ENCODE peak calls at places on chromosome 4, in eight cellular contexts. B is activated T-helper 1 cell treated with Interleukin-2 at 50 U/mL for 16 hours, L is SW 1271, I is lower leg skin, F is foreskin fibroblast, U is lung microvascular endothelial cell, Z is iris pigment epithelial cell, A is heart right ventricle. X is an unnamed sample.

GRCh38 chr4:99383833-99384392 is 31.4 kb upstream of the ADH1C start:
- DNase-seq in A (no peak), U (no peak), L (no peak), F (peak), B (no peak), I (peak), Z (peak), X (no peak)

GRCh38 chr4:128386761-128387599 is 99.4 kb upstream of the PGRMC2 start:
- DNase-seq in Z (peak), L (no peak), A (peak), F (peak), U (peak), I (peak), B (no peak), X (no peak)

GRCh38 chr4:69490271-69490670 is 5.4 kb downstream of the UGT2B4 start:
- DNase-seq in F (no peak), B (no peak), A (no peak), U (no peak), I (no peak), Z (no peak), L (no peak), X (no peak)

GRCh38 chr4:74944354-74944793 is 11.5 kb downstream of the PARM1 start:
- DNase-seq in I (no peak), A (no peak), F (no peak), U (no peak), B (no peak), Z (no peak), L (no peak), X (no peak)

GRCh38 chr4:9825049-9825448 is 43.6 kb downstream of the DRD5 start:
- DNase-seq in A (no peak), F (no peak), U (no peak), Z (no peak), I (no peak), B (no peak), L (no peak), X (no peak)

GRCh38 chr4:184170996-184171395 is 46.7 kb downstream of the ENPP6 start:
- DNase-seq in Z (peak), I (no peak), F (peak), L (no peak), U (no peak), A (no peak), B (no peak), X (no peak)

GRCh38 chr4:2172627-2173231 is 69.2 kb downstream of the HAUS3 start:
- DNase-seq in A (no peak), B (no peak), L (no peak), F (no peak), U (no peak), I (no peak), Z (no peak), X (peak)

GRCh38 chr4:7157666-7158065 is 34.7 kb upstream of the SORCS2 start:
- DNase-seq in I (no peak), U (no peak), A (no peak), F (no peak), L (no peak), Z (no peak), B (no peak), X (no peak)

GRCh38 chr4:172985552-172985951 is 183.1 kb upstream of the GALNT7 start:
- DNase-seq in F (no peak), A (no peak), U (peak), B (no peak), L (no peak), I (no peak), Z (no peak), X (no peak)

GRCh38 chr4:151691639-151692442 is 69.0 kb downstream of the GATB start:
- DNase-seq in Z (no peak), A (no peak), L (no peak), B (no peak), F (no peak), I (peak), U (no peak), X (no peak)

GRCh38 chr4:81255524-81255923 is 40.5 kb upstream of the PRKG2 start:
- DNase-seq in F (peak), I (no peak), A (no peak), Z (peak), B (no peak), L (no peak), U (no peak), X (no peak)

GRCh38 chr4:174210952-174211490 is 72.4 kb downstream of the FBXO8 start:
- DNase-seq in U (no peak), L (no peak), Z (no peak), F (no peak), A (no peak), B (no peak), I (no peak), X (no peak)

GRCh38 chr4:41334182-41334581 is 77.5 kb downstream of the UCHL1 start:
- DNase-seq in Z (no peak), U (no peak), I (no peak), L (no peak), B (no peak), A (no peak), F (no peak), X (no peak)

GRCh38 chr4:166680801-166681200 is 553.5 kb downstream of the SPOCK3 start:
- DNase-seq in F (no peak), I (no peak), U (no peak), A (no peak), L (no peak), B (no peak), Z (no peak), X (no peak)

GRCh38 chr4:109026588-109026987 is 263.7 kb upstream of the ETNPPL start:
- DNase-seq in F (peak), Z (peak), L (no peak), B (no peak), I (no peak), U (peak), A (no peak), X (no peak)